ENCODE peak calls at places on chromosomes 4 and X, in eight cellular contexts. One of them, this sample, is unnamed.

GRCh38 chr4:104507112-104507511 is 12.4 kb upstream of the CXXC4 start:
- DNase-seq in glutamatergic neuron: no peak
- DNase-seq in dorsolateral prefrontal cortex: no peak
- DNase-seq in fibroblast of mammary gland: no peak
- DNase-seq in endothelial cell: no peak
- DNase-seq in body of pancreas: no peak
- DNase-seq in omental fat pad: no peak
- DNase-seq in fibroblast of pulmonary artery: no peak
- DNase-seq in this sample: no peak

GRCh38 chrX:93422693-93423092 is 250.7 kb downstream of the NAP1L3 start:
- DNase-seq in glutamatergic neuron: no peak
- DNase-seq in dorsolateral prefrontal cortex: no peak
- DNase-seq in fibroblast of mammary gland: peak
- DNase-seq in endothelial cell: peak
- DNase-seq in body of pancreas: peak
- DNase-seq in omental fat pad: no peak
- DNase-seq in fibroblast of pulmonary artery: peak
- DNase-seq in this sample: no peak

GRCh38 chr4:8144359-8144758 is 14.3 kb downstream of the ABLIM2 start:
- DNase-seq in glutamatergic neuron: peak
- DNase-seq in dorsolateral prefrontal cortex: no peak
- DNase-seq in fibroblast of mammary gland: no peak
- DNase-seq in endothelial cell: no peak
- DNase-seq in body of pancreas: peak
- DNase-seq in omental fat pad: no peak
- DNase-seq in fibroblast of pulmonary artery: no peak
- DNase-seq in this sample: no peak

GRCh38 chrX:129842510-129843208 is 1.0 kb downstream of the ZDHHC9 start:
- DNase-seq in glutamatergic neuron: no peak
- DNase-seq in dorsolateral prefrontal cortex: peak
- DNase-seq in fibroblast of mammary gland: peak
- DNase-seq in endothelial cell: peak
- DNase-seq in body of pancreas: peak
- DNase-seq in omental fat pad: no peak
- DNase-seq in fibroblast of pulmonary artery: peak
- DNase-seq in this sample: peak

GRCh38 chr4:180947421-180947820 is 1295.8 kb upstream of the TENM3 start:
- DNase-seq in glutamatergic neuron: no peak
- DNase-seq in dorsolateral prefrontal cortex: no peak
- DNase-seq in fibroblast of mammary gland: peak
- DNase-seq in endothelial cell: no peak
- DNase-seq in body of pancreas: no peak
- DNase-seq in omental fat pad: no peak
- DNase-seq in fibroblast of pulmonary artery: peak
- DNase-seq in this sample: no peak

GRCh38 chrX:10579753-10580060 is 40.7 kb downstream of the MID1 start:
- DNase-seq in glutamatergic neuron: no peak
- DNase-seq in dorsolateral prefrontal cortex: no peak
- DNase-seq in fibroblast of mammary gland: peak
- DNase-seq in endothelial cell: no peak
- DNase-seq in body of pancreas: no peak
- DNase-seq in omental fat pad: no peak
- DNase-seq in fibroblast of pulmonary artery: peak
- DNase-seq in this sample: no peak

GRCh38 chrX:130086414-130087207 is 23.7 kb downstream of the ELF4 start:
- DNase-seq in glutamatergic neuron: no peak
- DNase-seq in dorsolateral prefrontal cortex: no peak
- DNase-seq in fibroblast of mammary gland: no peak
- DNase-seq in endothelial cell: no peak
- DNase-seq in body of pancreas: no peak
- DNase-seq in omental fat pad: no peak
- DNase-seq in fibroblast of pulmonary artery: no peak
- DNase-seq in this sample: no peak

GRCh38 chr4:182465114-182465513 is 221.9 kb downstream of the TENM3 start:
- DNase-seq in glutamatergic neuron: no peak
- DNase-seq in dorsolateral prefrontal cortex: no peak
- DNase-seq in fibroblast of mammary gland: no peak
- DNase-seq in endothelial cell: no peak
- DNase-seq in body of pancreas: no peak
- DNase-seq in omental fat pad: no peak
- DNase-seq in fibroblast of pulmonary artery: no peak
- DNase-seq in this sample: no peak

GRCh38 chr4:4968161-4968757 is 51.0 kb downstream of the CYTL1 start:
- DNase-seq in glutamatergic neuron: no peak
- DNase-seq in dorsolateral prefrontal cortex: no peak
- DNase-seq in fibroblast of mammary gland: peak
- DNase-seq in endothelial cell: no peak
- DNase-seq in body of pancreas: no peak
- DNase-seq in omental fat pad: no peak
- DNase-seq in fibroblast of pulmonary artery: no peak
- DNase-seq in this sample: no peak

GRCh38 chrX:9627827-9628406 is 137.7 kb downstream of the GPR143 start:
- DNase-seq in glutamatergic neuron: no peak
- DNase-seq in dorsolateral prefrontal cortex: no peak
- DNase-seq in fibroblast of mammary gland: no peak
- DNase-seq in endothelial cell: no peak
- DNase-seq in body of pancreas: no peak
- DNase-seq in omental fat pad: no peak
- DNase-seq in fibroblast of pulmonary artery: no peak
- DNase-seq in this sample: no peak

GRCh38 chr4:151304226-151304625 is 21.2 kb downstream of the SH3D19 start:
- DNase-seq in glutamatergic neuron: no peak
- DNase-seq in dorsolateral prefrontal cortex: no peak
- DNase-seq in fibroblast of mammary gland: no peak
- DNase-seq in endothelial cell: no peak
- DNase-seq in body of pancreas: no peak
- DNase-seq in omental fat pad: no peak
- DNase-seq in fibroblast of pulmonary artery: no peak
- DNase-seq in this sample: no peak

GRCh38 chr4:127239902-127240575 is 392.7 kb upstream of the INTU start:
- DNase-seq in glutamatergic neuron: no peak
- DNase-seq in dorsolateral prefrontal cortex: no peak
- DNase-seq in fibroblast of mammary gland: peak
- DNase-seq in endothelial cell: no peak
- DNase-seq in body of pancreas: no peak
- DNase-seq in omental fat pad: no peak
- DNase-seq in fibroblast of pulmonary artery: no peak
- DNase-seq in this sample: no peak

DNA sequence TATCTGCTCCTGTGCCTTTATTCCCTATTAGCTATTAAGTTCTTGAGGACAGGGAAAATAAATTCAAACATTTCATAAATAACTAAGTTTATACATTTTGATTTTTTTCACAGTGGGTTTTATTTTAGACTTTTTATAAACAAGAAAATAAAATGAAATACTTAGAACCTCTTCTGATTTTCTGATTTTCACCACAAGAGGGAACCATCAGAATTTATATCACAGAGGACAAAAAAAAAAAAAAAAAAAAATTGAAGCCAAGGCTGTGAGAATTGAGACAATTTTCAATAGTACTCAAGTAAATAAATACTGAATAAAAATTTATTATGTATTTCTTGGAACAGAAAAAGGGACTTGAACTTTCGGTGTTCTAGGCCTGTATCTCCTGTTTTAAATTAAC is 288.1 kb downstream of the SH3BGRL start:
- DNase-seq in glutamatergic neuron: no peak
- DNase-seq in dorsolateral prefrontal cortex: no peak
- DNase-seq in fibroblast of mammary gland: peak
- DNase-seq in endothelial cell: no peak
- DNase-seq in body of pancreas: no peak
- DNase-seq in omental fat pad: no peak
- DNase-seq in fibroblast of pulmonary artery: no peak
- DNase-seq in this sample: no peak
- TF ChIP-seq CTCF in glutamatergic neuron: peak
- TF ChIP-seq CTCF in dorsolateral prefrontal cortex: peak
- TF ChIP-seq CTCF in fibroblast of mammary gland: peak
- TF ChIP-seq CTCF in endothelial cell: peak
- TF ChIP-seq CTCF in body of pancreas: no peak
- TF ChIP-seq CTCF in omental fat pad: no peak
- TF ChIP-seq CTCF in fibroblast of pulmonary artery: no peak
- TF ChIP-seq CTCF in this sample: no peak

GRCh38 chrX:8323356-8323755 is 141.3 kb upstream of the VCX3B start:
- DNase-seq in glutamatergic neuron: no peak
- DNase-seq in dorsolateral prefrontal cortex: no peak
- DNase-seq in fibroblast of mammary gland: no peak
- DNase-seq in endothelial cell: no peak
- DNase-seq in body of pancreas: no peak
- DNase-seq in omental fat pad: no peak
- DNase-seq in fibroblast of pulmonary artery: no peak
- DNase-seq in this sample: no peak
- TF ChIP-seq CTCF in glutamatergic neuron: no peak
- TF ChIP-seq CTCF in dorsolateral prefrontal cortex: no peak
- TF ChIP-seq CTCF in fibroblast of mammary gland: no peak
- TF ChIP-seq CTCF in endothelial cell: no peak
- TF ChIP-seq CTCF in body of pancreas: no peak
- TF ChIP-seq CTCF in omental fat pad: no peak
- TF ChIP-seq CTCF in fibroblast of pulmonary artery: no peak
- TF ChIP-seq CTCF in this sample: no peak

GRCh38 chr4:17761062-17761461 is 20.4 kb downstream of the FAM184B start:
- DNase-seq in glutamatergic neuron: no peak
- DNase-seq in dorsolateral prefrontal cortex: no peak
- DNase-seq in fibroblast of mammary gland: no peak
- DNase-seq in endothelial cell: no peak
- DNase-seq in body of pancreas: no peak
- DNase-seq in omental fat pad: no peak
- DNase-seq in fibroblast of pulmonary artery: no peak
- DNase-seq in this sample: no peak

GRCh38 chr4:17763352-17763890 is 18.0 kb downstream of the FAM184B start:
- DNase-seq in glutamatergic neuron: no peak
- DNase-seq in dorsolateral prefrontal cortex: no peak
- DNase-seq in fibroblast of mammary gland: no peak
- DNase-seq in endothelial cell: no peak
- DNase-seq in body of pancreas: no peak
- DNase-seq in omental fat pad: no peak
- DNase-seq in fibroblast of pulmonary artery: no peak
- DNase-seq in this sample: no peak

GRCh38 chr4:17763931-17764330 is 17.5 kb downstream of the FAM184B start:
- DNase-seq in glutamatergic neuron: no peak
- DNase-seq in dorsolateral prefrontal cortex: no peak
- DNase-seq in fibroblast of mammary gland: no peak
- DNase-seq in endothelial cell: no peak
- DNase-seq in body of pancreas: no peak
- DNase-seq in omental fat pad: no peak
- DNase-seq in fibroblast of pulmonary artery: no peak
- DNase-seq in this sample: no peak

GRCh38 chr4:17760602-17761001 is 20.8 kb downstream of the FAM184B start:
- DNase-seq in glutamatergic neuron: no peak
- DNase-seq in dorsolateral prefrontal cortex: no peak
- DNase-seq in fibroblast of mammary gland: no peak
- DNase-seq in endothelial cell: no peak
- DNase-seq in body of pancreas: no peak
- DNase-seq in omental fat pad: no peak
- DNase-seq in fibroblast of pulmonary artery: no peak
- DNase-seq in this sample: no peak

DNA sequence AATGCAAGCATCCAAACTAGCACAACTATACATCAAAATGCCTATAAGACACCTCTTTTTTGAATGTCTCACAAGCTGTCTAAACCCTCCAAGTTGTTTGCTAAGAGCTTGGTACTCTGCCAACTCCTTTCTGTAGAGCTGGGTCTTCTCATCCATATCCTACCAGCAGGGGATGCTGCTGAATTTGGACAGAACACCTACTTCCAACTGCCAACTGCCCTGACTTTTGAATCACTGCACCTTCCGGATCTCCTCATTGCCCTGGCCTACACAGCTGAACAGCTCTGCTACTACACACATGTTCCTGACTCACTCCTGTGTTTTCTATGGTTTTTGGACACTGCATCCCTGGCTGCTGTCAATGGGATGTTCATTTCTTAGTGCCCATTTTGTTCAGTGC is 18.7 kb downstream of the FAM184B start:
- DNase-seq in glutamatergic neuron: no peak
- DNase-seq in dorsolateral prefrontal cortex: no peak
- DNase-seq in fibroblast of mammary gland: peak
- DNase-seq in endothelial cell: no peak
- DNase-seq in body of pancreas: no peak
- DNase-seq in omental fat pad: no peak
- DNase-seq in fibroblast of pulmonary artery: peak
- DNase-seq in this sample: no peak
- TF ChIP-seq CTCF in glutamatergic neuron: no peak
- TF ChIP-seq CTCF in dorsolateral prefrontal cortex: no peak
- TF ChIP-seq CTCF in fibroblast of mammary gland: peak
- TF ChIP-seq CTCF in endothelial cell: no peak
- TF ChIP-seq CTCF in body of pancreas: no peak
- TF ChIP-seq CTCF in omental fat pad: no peak
- TF ChIP-seq CTCF in fibroblast of pulmonary artery: peak
- TF ChIP-seq CTCF in this sample: no peak

DNA sequence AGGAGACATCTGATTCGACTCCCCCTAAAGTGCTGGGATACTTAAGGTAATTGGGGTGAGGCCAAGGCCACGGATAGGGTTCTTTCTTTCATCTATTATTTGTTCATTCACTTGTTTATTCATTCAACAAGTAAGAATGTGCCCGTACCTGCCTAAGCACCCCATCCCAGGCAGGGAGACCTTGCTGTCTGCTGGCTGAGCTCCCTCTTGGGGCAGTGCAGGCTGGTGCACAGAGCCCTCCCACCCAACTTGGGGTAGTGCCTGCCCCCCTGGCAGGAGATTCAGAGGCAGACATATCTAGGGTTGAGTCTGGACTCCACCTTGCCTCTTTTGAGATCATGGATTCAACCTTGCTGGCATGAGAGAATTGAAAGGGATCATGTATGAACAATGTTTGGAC is 95.7 kb downstream of the DRD5 start:
- DNase-seq in glutamatergic neuron: no peak
- DNase-seq in dorsolateral prefrontal cortex: no peak
- DNase-seq in fibroblast of mammary gland: no peak
- DNase-seq in endothelial cell: no peak
- DNase-seq in body of pancreas: no peak
- DNase-seq in omental fat pad: no peak
- DNase-seq in fibroblast of pulmonary artery: no peak
- DNase-seq in this sample: no peak
- TF ChIP-seq CTCF in glutamatergic neuron: no peak
- TF ChIP-seq CTCF in dorsolateral prefrontal cortex: no peak
- TF ChIP-seq CTCF in fibroblast of mammary gland: no peak
- TF ChIP-seq CTCF in endothelial cell: no peak
- TF ChIP-seq CTCF in body of pancreas: no peak
- TF ChIP-seq CTCF in omental fat pad: no peak
- TF ChIP-seq CTCF in fibroblast of pulmonary artery: no peak
- TF ChIP-seq CTCF in this sample: no peak

GRCh38 chrX:44904542-44905115 is 31.6 kb downstream of the KDM6A start:
- DNase-seq in glutamatergic neuron: no peak
- DNase-seq in dorsolateral prefrontal cortex: no peak
- DNase-seq in fibroblast of mammary gland: no peak
- DNase-seq in endothelial cell: no peak
- DNase-seq in body of pancreas: no peak
- DNase-seq in omental fat pad: no peak
- DNase-seq in fibroblast of pulmonary artery: no peak
- DNase-seq in this sample: no peak
- TF ChIP-seq CTCF in glutamatergic neuron: no peak
- TF ChIP-seq CTCF in dorsolateral prefrontal cortex: no peak
- TF ChIP-seq CTCF in fibroblast of mammary gland: peak
- TF ChIP-seq CTCF in endothelial cell: no peak
- TF ChIP-seq CTCF in body of pancreas: no peak
- TF ChIP-seq CTCF in omental fat pad: no peak
- TF ChIP-seq CTCF in fibroblast of pulmonary artery: peak
- TF ChIP-seq CTCF in this sample: no peak